ENCODE peak calls at places on chromosome 2, in five cellular contexts. R, G, J, O and Y are unnamed samples.

GRCh38 chr2:848099-848498 is 102.5 kb upstream of the SNTG2 start:
- DNase-seq in R (no peak), G (no peak), J (no peak), O (no peak), Y (no peak)

GRCh38 chr2:73987109-73987947 is 2.6 kb downstream of the TET3 start:
- DNase-seq in R (no peak), G (peak; percentile 38), J (no peak), O (peak; percentile 47), Y (peak; percentile 13)

GRCh38 chr2:42847596-42848151 is 55.3 kb upstream of the HAAO start:
- DNase-seq in R (no peak), G (no peak), J (peak; percentile 41), O (no peak), Y (no peak)

GRCh38 chr2:149766339-149766738 is 178.8 kb upstream of the MMADHC start:
- DNase-seq in R (no peak), G (no peak), J (no peak), O (no peak), Y (no peak)

GRCh38 chr2:227325824-227326195 is 759 bp downstream of the MFF start:
- DNase-seq in R (no peak), G (no peak), J (peak; percentile 58), O (no peak), Y (no peak)

GRCh38 chr2:205984381-205984780 is 101.6 kb downstream of the INO80D start:
- DNase-seq in R (no peak), G (no peak), J (no peak), O (no peak), Y (no peak)

GRCh38 chr2:237732070-237732469 is 66.5 kb upstream of the RBM44 start:
- DNase-seq in R (no peak), G (no peak), J (no peak), O (no peak), Y (no peak)

GRCh38 chr2:43898134-43898957 is 59.6 kb downstream of the ABCG8 start:
- DNase-seq in R (no peak), G (no peak), J (no peak), O (no peak), Y (no peak)

GRCh38 chr2:194495046-194495445 is 1162.0 kb upstream of the SLC39A10 start:
- DNase-seq in R (no peak), G (no peak), J (no peak), O (no peak), Y (no peak)

GRCh38 chr2:78077637-78078036 is 555.5 kb upstream of the LRRTM4 start:
- DNase-seq in R (no peak), G (no peak), J (no peak), O (no peak), Y (no peak)

GRCh38 chr2:159168707-159169106 is 117.8 kb downstream of the WDSUB1 start:
- DNase-seq in R (no peak), G (no peak), J (no peak), O (no peak), Y (no peak)